ENCODE peak calls at places on chromosomes 16 and 17, in six cellular contexts. One of them, this sample, is unnamed. For H3K4me1, the result is how much of the 10 kb centered on the place peaks cover.

GRCh38 chr17:43212641-43213490 is 1.2 kb downstream of the TMEM106A start:
- DNase-seq in thyroid gland: no peak
- DNase-seq in ascending aorta: no peak
- DNase-seq in Caco-2: peak
- DNase-seq in PC-3: no peak
- DNase-seq in stomach: no peak
- DNase-seq in this sample: no peak

GRCh38 chr17:42603318-42603717 is 5.9 kb downstream of the RETREG3 start:
- DNase-seq in ascending aorta: no peak
- DNase-seq in PC-3: no peak
- DNase-seq in stomach: no peak
- DNase-seq in Caco-2: no peak
- DNase-seq in thyroid gland: no peak
- DNase-seq in this sample: peak

GRCh38 chr16:17830651-17831050 is 359.9 kb upstream of the XYLT1 start:
- DNase-seq in thyroid gland: no peak
- DNase-seq in PC-3: no peak
- DNase-seq in Caco-2: no peak
- DNase-seq in stomach: no peak
- DNase-seq in ascending aorta: no peak
- DNase-seq in this sample: no peak

GRCh38 chr16:845349-845740 is 44.8 kb upstream of the GNG13 start:
- DNase-seq in Caco-2: no peak
- DNase-seq in thyroid gland: no peak
- DNase-seq in stomach: no peak
- DNase-seq in ascending aorta: no peak
- DNase-seq in PC-3: no peak
- DNase-seq in this sample: no peak

GRCh38 chr16:68249361-68249760 is 4.2 kb downstream of the PLA2G15 start:
- DNase-seq in Caco-2: no peak
- DNase-seq in thyroid gland: no peak
- DNase-seq in PC-3: no peak
- DNase-seq in ascending aorta: no peak
- DNase-seq in stomach: no peak
- DNase-seq in this sample: no peak

GRCh38 chr16:86864586-86864985 is 286.2 kb downstream of the FOXL1 start:
- DNase-seq in Caco-2: no peak
- DNase-seq in thyroid gland: no peak
- DNase-seq in PC-3: no peak
- DNase-seq in stomach: no peak
- DNase-seq in ascending aorta: no peak
- DNase-seq in this sample: no peak

GRCh38 chr17:65556014-65556909 is 5.2 kb downstream of the AXIN2 start:
- DNase-seq in ascending aorta: no peak
- DNase-seq in stomach: peak
- DNase-seq in Caco-2: peak
- DNase-seq in thyroid gland: peak
- DNase-seq in PC-3: peak
- DNase-seq in this sample: peak

GRCh38 chr16:74565378-74565777 is 41.5 kb downstream of the GLG1 start:
- DNase-seq in ascending aorta: no peak
- DNase-seq in PC-3: no peak
- DNase-seq in stomach: no peak
- DNase-seq in thyroid gland: no peak
- DNase-seq in Caco-2: no peak
- DNase-seq in this sample: no peak

GRCh38 chr17:30091771-30092170 is 24.8 kb upstream of the NSRP1 start:
- DNase-seq in stomach: no peak
- DNase-seq in Caco-2: no peak
- DNase-seq in PC-3: peak
- DNase-seq in thyroid gland: no peak
- DNase-seq in ascending aorta: no peak
- DNase-seq in this sample: no peak

GRCh38 chr17:67412057-67412456 is 35.0 kb downstream of the PITPNC1 start:
- DNase-seq in thyroid gland: no peak
- DNase-seq in PC-3: no peak
- DNase-seq in ascending aorta: no peak
- DNase-seq in Caco-2: no peak
- DNase-seq in stomach: no peak
- DNase-seq in this sample: no peak

GRCh38 chr17:51372345-51373004 is 112.1 kb downstream of the UTP18 start:
- DNase-seq in stomach: no peak
- DNase-seq in thyroid gland: no peak
- DNase-seq in Caco-2: peak
- DNase-seq in PC-3: peak
- DNase-seq in ascending aorta: peak
- DNase-seq in this sample: peak
- H3K4me3 ChIP-seq in stomach: no peak
- H3K4me3 ChIP-seq in thyroid gland: no peak
- H3K4me3 ChIP-seq in Caco-2: peak
- H3K4me3 ChIP-seq in PC-3: no peak
- H3K4me3 ChIP-seq in ascending aorta: no peak
- H3K4me3 ChIP-seq in this sample: peak

GRCh38 chr16:56257666-56258359 is 66.5 kb downstream of the GNAO1 start:
- DNase-seq in Caco-2: no peak
- DNase-seq in thyroid gland: peak
- DNase-seq in PC-3: no peak
- DNase-seq in ascending aorta: no peak
- DNase-seq in stomach: no peak
- DNase-seq in this sample: no peak

GRCh38 chr16:56252835-56253234 is 61.5 kb downstream of the GNAO1 start:
- DNase-seq in stomach: no peak
- DNase-seq in PC-3: no peak
- DNase-seq in thyroid gland: no peak
- DNase-seq in ascending aorta: no peak
- DNase-seq in Caco-2: no peak
- DNase-seq in this sample: no peak

GRCh38 chr16:56257260-56257659 is 66.0 kb downstream of the GNAO1 start:
- DNase-seq in ascending aorta: no peak
- DNase-seq in thyroid gland: peak
- DNase-seq in Caco-2: no peak
- DNase-seq in PC-3: no peak
- DNase-seq in stomach: peak
- DNase-seq in this sample: no peak

GRCh38 chr16:56258508-56259424 is 67.5 kb downstream of the GNAO1 start:
- DNase-seq in Caco-2: no peak
- DNase-seq in ascending aorta: no peak
- DNase-seq in stomach: no peak
- DNase-seq in thyroid gland: no peak
- DNase-seq in PC-3: no peak
- DNase-seq in this sample: no peak

GRCh38 chr16:56255904-56256303 is 64.6 kb downstream of the GNAO1 start:
- DNase-seq in Caco-2: no peak
- DNase-seq in PC-3: no peak
- DNase-seq in thyroid gland: no peak
- DNase-seq in stomach: no peak
- DNase-seq in ascending aorta: no peak
- DNase-seq in this sample: no peak
- H3K4me1 ChIP-seq in Caco-2: under half
- H3K4me1 ChIP-seq in PC-3: under half
- H3K4me1 ChIP-seq in thyroid gland: under half
- H3K4me1 ChIP-seq in stomach: under half
- H3K4me1 ChIP-seq in ascending aorta: under half
- H3K4me1 ChIP-seq in this sample: under half

DNA sequence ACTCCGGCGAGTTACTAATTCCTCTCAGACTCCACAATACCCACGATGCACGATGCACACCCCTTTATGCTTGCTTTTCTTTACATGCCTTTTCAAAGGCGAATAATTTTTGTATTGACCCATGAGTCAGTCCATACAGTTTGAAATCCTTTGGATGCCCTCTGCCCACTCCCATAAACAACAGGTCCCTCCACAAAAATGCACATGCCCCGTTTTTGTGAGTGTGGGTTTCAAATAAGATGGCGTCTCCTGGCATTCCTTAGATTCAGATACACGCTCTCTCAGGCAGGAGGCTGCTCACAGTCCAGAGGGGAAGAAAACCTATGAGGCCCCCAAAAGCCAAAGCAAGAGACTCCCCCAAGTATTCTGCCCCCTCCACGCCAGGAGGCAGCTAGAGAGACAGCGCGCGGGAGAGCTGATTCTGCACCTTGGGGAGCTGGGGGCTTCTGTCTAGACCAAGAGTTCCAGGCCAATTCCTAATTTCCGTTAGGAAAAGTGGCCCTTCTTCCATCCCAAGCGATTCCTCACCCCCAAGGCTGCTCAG is 19.6 kb upstream of the HOXB9 start:
- DNase-seq in PC-3: no peak
- DNase-seq in Caco-2: no peak
- DNase-seq in thyroid gland: no peak
- DNase-seq in ascending aorta: no peak
- DNase-seq in stomach: no peak
- DNase-seq in this sample: no peak
- H3K4me3 ChIP-seq in PC-3: no peak
- H3K4me3 ChIP-seq in Caco-2: peak
- H3K4me3 ChIP-seq in thyroid gland: no peak
- H3K4me3 ChIP-seq in ascending aorta: no peak
- H3K4me3 ChIP-seq in stomach: no peak
- H3K4me3 ChIP-seq in this sample: no peak

DNA sequence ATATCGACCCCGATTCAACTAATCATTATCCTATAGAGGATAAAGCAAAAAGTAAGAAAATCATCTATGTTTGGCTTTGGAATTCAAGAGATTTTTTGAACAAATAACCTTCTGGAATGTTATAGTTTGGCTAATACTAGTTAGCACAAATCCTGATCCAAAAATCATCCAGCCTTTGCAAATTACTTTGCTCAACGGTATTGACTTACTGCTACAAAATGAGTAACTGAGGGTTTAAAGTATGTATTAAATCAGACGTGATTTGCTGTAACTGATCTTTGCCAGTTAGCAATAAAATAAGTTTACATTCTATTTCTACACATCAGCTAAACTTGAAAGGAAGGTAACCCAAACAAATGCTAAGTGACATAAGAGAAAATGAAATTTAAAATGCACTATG is 6.5 kb downstream of the MED13 start:
- DNase-seq in ascending aorta: no peak
- DNase-seq in PC-3: no peak
- DNase-seq in thyroid gland: no peak
- DNase-seq in Caco-2: no peak
- DNase-seq in stomach: no peak
- DNase-seq in this sample: no peak
- H3K4me1 ChIP-seq in ascending aorta: under half
- H3K4me1 ChIP-seq in PC-3: under half
- H3K4me1 ChIP-seq in thyroid gland: half or more
- H3K4me1 ChIP-seq in Caco-2: under half
- H3K4me1 ChIP-seq in stomach: half or more
- H3K4me1 ChIP-seq in this sample: under half

DNA sequence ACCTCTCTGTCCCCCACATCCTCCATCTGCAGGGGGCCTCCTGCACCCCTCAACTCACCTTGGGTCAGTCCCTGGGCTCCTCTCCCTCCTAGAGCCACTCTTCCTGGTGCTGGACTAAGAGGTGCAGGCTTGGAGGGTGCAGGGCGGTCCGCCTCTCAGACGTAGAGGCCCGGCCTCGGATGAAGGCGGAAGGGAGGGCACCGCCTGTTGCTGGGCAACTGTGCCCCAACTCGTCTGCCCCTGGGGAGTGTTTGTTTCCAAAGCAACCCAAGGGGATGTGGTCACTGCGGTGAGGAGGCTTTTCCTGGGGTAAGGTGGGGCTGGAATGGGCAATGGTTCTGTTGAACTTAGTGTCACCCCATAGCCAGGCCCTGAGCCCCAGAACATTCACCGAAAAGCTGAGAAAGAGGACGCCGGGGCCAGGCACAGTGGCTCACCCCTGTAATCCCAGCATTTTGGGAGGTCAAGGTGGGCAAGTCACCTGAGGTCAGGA is at the start of gene C16orf54:
- DNase-seq in stomach: peak
- DNase-seq in ascending aorta: peak
- DNase-seq in PC-3: no peak
- DNase-seq in thyroid gland: no peak
- DNase-seq in Caco-2: no peak
- DNase-seq in this sample: no peak
- H3K4me3 ChIP-seq in stomach: peak
- H3K4me3 ChIP-seq in ascending aorta: no peak
- H3K4me3 ChIP-seq in PC-3: no peak
- H3K4me3 ChIP-seq in thyroid gland: no peak
- H3K4me3 ChIP-seq in Caco-2: no peak
- H3K4me3 ChIP-seq in this sample: no peak